ENCODE peak calls at places on chromosomes 1 and 21, in four cellular contexts. A is endothelial cell of umbilical vein, H is mammary epithelial cell, Y is GM23248. C is an unnamed sample.

GRCh38 chr1:61278966-61279365 is 196.6 kb downstream of the NFIA start:
- DNase-seq in A (peak), H (no peak), Y (no peak), C (no peak)

GRCh38 chr1:65435987-65436386 is 15.5 kb downstream of the LEPR start:
- DNase-seq in A (no peak), H (no peak), Y (peak), C (no peak)

GRCh38 chr1:61585714-61586113 is 139.2 kb downstream of the TM2D1 start:
- DNase-seq in A (no peak), H (peak), Y (peak), C (peak)

GRCh38 chr21:19475525-19475924 is 1071.9 kb upstream of the TMPRSS15 start:
- DNase-seq in A (no peak), H (no peak), Y (no peak), C (no peak)

GRCh38 chr1:202305168-202305567 is 36.6 kb downstream of the UBE2T start:
- DNase-seq in A (no peak), H (no peak), Y (no peak), C (no peak)

GRCh38 chr1:45040297-45040696 is 28.2 kb downstream of the UROD start:
- DNase-seq in A (no peak), H (no peak), Y (no peak), C (no peak)

GRCh38 chr1:42003433-42003832 is 84.7 kb upstream of the HIVEP3 start:
- DNase-seq in A (no peak), H (peak), Y (no peak), C (peak)

GRCh38 chr1:186330758-186331157 is 44.3 kb downstream of the TPR start:
- DNase-seq in A (no peak), H (no peak), Y (peak), C (peak)

GRCh38 chr1:23777979-23778814 is at the start of gene PITHD1:
- DNase-seq in A (peak), H (peak), Y (peak), C (peak)

GRCh38 chr1:15331180-15331579 is 78.5 kb upstream of the EFHD2 start:
- DNase-seq in A (no peak), H (no peak), Y (no peak), C (no peak)

GRCh38 chr1:112515311-112516009 is 6.7 kb downstream of the WNT2B start:
- DNase-seq in A (peak), H (no peak), Y (peak), C (peak)

GRCh38 chr1:64886877-64887276 is 79.5 kb downstream of the JAK1 start:
- DNase-seq in A (no peak), H (no peak), Y (no peak), C (no peak)

GRCh38 chr21:45819478-45820170 is 161.9 kb upstream of the COL6A1 start:
- DNase-seq in A (no peak), H (no peak), Y (no peak), C (no peak)

GRCh38 chr1:222790115-222790514 is 24.7 kb upstream of the DISP1 start:
- DNase-seq in A (no peak), H (no peak), Y (no peak), C (no peak)

GRCh38 chr1:8880068-8880676 is 1.7 kb upstream of the ENO1 start:
- DNase-seq in A (peak), H (peak), Y (peak), C (peak)

GRCh38 chr1:88293791-88294190 is 390.3 kb upstream of the PKN2 start:
- DNase-seq in A (no peak), H (no peak), Y (no peak), C (no peak)

GRCh38 chr1:215458084-215458483 is 109.0 kb upstream of the KCTD3 start:
- DNase-seq in A (no peak), H (peak), Y (no peak), C (peak)

GRCh38 chr1:59776960-59777852 is 37.5 kb upstream of the HOOK1 start:
- DNase-seq in A (peak), H (no peak), Y (peak), C (no peak)

GRCh38 chr21:44337941-44338895 is 972 bp downstream of the CFAP410 start:
- DNase-seq in A (peak), H (peak), Y (peak), C (peak)

GRCh38 chr1:65429806-65430205 is 9.3 kb downstream of the LEPR start:
- DNase-seq in A (peak), H (peak), Y (peak), C (peak)

GRCh38 chr1:51946300-51946699 is 44.2 kb downstream of the RAB3B start:
- DNase-seq in A (peak), H (no peak), Y (peak), C (no peak)

GRCh38 chr1:38009088-38009840 is 3.3 kb upstream of the UTP11 start:
- DNase-seq in A (peak), H (peak), Y (peak), C (no peak)

DNA sequence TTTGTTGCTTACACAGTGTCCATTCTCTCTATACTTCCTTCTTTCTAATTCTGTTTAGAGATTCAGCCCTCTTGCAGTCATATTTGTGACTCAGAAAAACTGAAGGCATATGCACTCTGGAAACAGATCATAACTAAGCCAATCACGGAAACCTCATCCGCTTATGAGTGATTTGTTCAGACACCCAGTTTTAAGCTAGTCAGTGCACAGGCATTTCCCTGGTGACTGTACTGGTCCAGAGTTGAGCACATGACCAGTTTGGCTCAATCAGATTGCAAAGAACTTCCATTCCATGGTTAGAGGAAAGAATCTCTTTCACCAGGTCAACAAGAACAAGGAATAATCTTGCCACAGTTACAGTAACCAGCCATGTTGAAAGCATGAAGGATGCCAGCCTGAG is 69.2 kb upstream of the SGIP1 start:
- DNase-seq in A (peak), H (peak), Y (peak), C (peak)
- H2AFZ ChIP-seq in A (peak), H (peak), Y (peak), C (peak)

DNA sequence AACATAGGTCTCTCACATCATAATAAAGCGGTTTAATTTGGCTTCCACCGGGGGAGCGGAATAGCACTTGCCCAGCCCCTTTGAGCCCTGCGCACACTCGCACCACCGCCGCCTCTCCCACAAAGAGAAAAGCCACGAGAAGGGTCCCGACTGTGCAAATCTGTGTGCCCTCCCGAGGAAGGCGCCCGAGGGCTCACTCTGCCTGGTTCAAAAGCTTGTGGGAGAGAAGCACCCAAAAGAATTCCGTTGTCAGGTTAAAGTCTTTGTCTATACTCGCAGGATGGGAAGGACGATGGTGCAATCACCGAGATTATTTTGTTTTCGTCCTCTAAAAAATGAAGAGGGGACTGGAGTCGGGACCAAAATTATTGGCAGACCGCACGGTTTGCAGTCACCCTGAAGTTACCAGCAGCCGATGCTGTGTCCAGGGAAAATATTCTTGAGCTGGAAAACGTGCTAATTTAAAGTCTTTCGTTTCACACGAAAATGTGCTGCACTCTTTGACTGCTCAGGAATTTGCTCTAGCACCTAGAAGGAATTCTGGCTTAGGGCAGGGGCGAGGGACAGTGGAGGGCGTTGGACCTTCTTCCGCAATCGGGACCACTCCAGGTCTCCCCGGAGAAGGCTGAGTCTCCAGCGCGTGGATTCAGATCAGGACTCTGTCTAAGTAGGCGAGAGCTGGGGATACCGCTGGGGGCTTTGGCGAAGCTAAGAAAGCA is 6.6 kb upstream of the SIM2 start:
- DNase-seq in A (no peak), H (no peak), Y (no peak), C (no peak)
- TF ChIP-seq EZH2 in A (no peak), H (peak), Y (peak), C (no peak)

DNA sequence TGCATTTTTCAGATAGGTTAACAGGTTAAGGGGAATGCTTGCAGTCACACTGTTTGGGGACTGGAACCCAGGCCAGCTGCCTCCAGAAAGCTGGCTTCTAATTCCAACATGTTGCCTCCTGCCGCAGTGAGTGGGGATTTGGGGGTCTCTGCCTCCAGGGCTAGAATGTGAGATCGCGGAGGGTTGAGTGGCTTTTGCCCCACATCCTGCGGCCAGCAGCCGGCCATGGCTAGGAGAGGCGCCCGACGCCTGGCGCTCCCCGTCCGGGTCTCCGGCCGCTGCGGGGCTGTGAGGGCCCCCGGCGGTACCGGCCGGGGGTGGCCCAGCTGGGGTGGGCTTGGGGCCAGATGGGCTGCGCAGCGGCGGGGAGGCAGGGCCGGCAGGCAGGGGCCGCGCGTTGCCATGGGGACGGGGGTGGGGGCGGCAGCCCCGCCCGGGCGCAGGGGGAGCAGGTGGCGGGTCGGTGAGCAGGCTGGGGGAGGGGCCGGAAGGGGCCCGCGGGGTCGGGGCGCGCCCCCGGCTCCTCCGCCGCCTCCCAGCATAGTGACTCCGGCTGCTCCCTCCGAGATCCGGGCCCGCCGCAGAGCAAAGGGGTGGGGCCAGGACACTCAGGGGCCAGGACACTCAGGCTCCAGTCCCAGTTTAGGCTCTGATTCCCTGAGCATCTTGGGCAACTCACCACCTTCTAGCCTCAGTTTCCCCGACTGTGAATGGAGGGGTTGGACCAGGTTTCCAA is 68.5 kb upstream of the SSBP3 start:
- DNase-seq in A (no peak), H (no peak), Y (peak), C (no peak)
- H2AFZ ChIP-seq in A (peak), H (no peak), Y (peak), C (no peak)

GRCh38 chr1:116168277-116169032 is 57.3 kb downstream of the MAB21L3 start:
- DNase-seq in A (peak), H (no peak), Y (peak), C (no peak)
- TF ChIP-seq EZH2 in A (no peak), H (no peak), Y (no peak), C (no peak)

GRCh38 chr1:81323862-81324261 is 476.9 kb upstream of the ADGRL2 start:
- DNase-seq in A (no peak), H (no peak), Y (no peak), C (no peak)
- H2AFZ ChIP-seq in A (no peak), H (no peak), Y (no peak), C (no peak)

C was measured in PC-3.